ENCODE peak calls at places on chromosomes 3 and 15, in four cellular contexts. A is GM12878, B is SK-N-SH, M is K562. I is an unnamed sample.

GRCh38 chr3:9809615-9810356 is at the start of gene TTLL3:
- DNase-seq in A (no peak), B (peak), M (no peak), I (no peak)

GRCh38 chr3:108067768-108068167 is 23.1 kb downstream of the CD47 start:
- DNase-seq in A (no peak), B (no peak), M (no peak), I (no peak)

GRCh38 chr3:16528581-16528993 is 15.1 kb upstream of the RFTN1 start:
- DNase-seq in A (no peak), B (no peak), M (no peak), I (no peak)

GRCh38 chr15:68209735-68210408 is 4.7 kb upstream of the CALML4 start:
- DNase-seq in A (no peak), B (no peak), M (no peak), I (no peak)

GRCh38 chr3:146247906-146248305 is 3.0 kb downstream of the PLSCR4 start:
- DNase-seq in A (no peak), B (no peak), M (no peak), I (no peak)

GRCh38 chr3:127589600-127590281 is 792 bp downstream of the TPRA1 start:
- DNase-seq in A (no peak), B (no peak), M (no peak), I (no peak)

GRCh38 chr15:85361306-85361705 is 19.1 kb upstream of the AKAP13 start:
- DNase-seq in A (peak), B (no peak), M (no peak), I (no peak)

GRCh38 chr3:173399001-173399400 is 1.5 kb downstream of the NLGN1 start:
- DNase-seq in A (no peak), B (no peak), M (no peak), I (no peak)

GRCh38 chr15:73593278-73594074 is 39.7 kb downstream of the NPTN start:
- DNase-seq in A (no peak), B (peak), M (peak), I (no peak)

GRCh38 chr3:1611824-1612223 is 486.8 kb upstream of the CNTN4 start:
- DNase-seq in A (no peak), B (no peak), M (no peak), I (no peak)

GRCh38 chr15:90465930-90466567 is 63.7 kb upstream of the CRTC3 start:
- DNase-seq in A (no peak), B (no peak), M (no peak), I (no peak)

GRCh38 chr3:114872056-114872455 is 275.0 kb downstream of the ZBTB20 start:
- DNase-seq in A (no peak), B (no peak), M (no peak), I (no peak)

GRCh38 chr15:80925597-80926059 is 64.0 kb downstream of the MESD start:
- DNase-seq in A (no peak), B (no peak), M (no peak), I (no peak)

GRCh38 chr15:71777216-71777943 is 33.0 kb upstream of the NR2E3 start:
- DNase-seq in A (no peak), B (no peak), M (no peak), I (no peak)

GRCh38 chr15:48440084-48440483 is 108.9 kb downstream of the DUT start:
- DNase-seq in A (no peak), B (no peak), M (no peak), I (no peak)

GRCh38 chr3:107627962-107628542 is 105.3 kb downstream of the BBX start:
- DNase-seq in A (no peak), B (no peak), M (no peak), I (no peak)

GRCh38 chr3:8851703-8852102 is 82.3 kb upstream of the OXTR start:
- DNase-seq in A (no peak), B (no peak), M (no peak), I (no peak)

GRCh38 chr15:64857421-64857820 is 15.7 kb downstream of the PLEKHO2 start:
- DNase-seq in A (no peak), B (no peak), M (no peak), I (no peak)

GRCh38 chr3:13288732-13289718 is 131.1 kb downstream of the NUP210 start:
- DNase-seq in A (no peak), B (no peak), M (no peak), I (no peak)

GRCh38 chr3:150391200-150391599 is 16.9 kb upstream of the TSC22D2 start:
- DNase-seq in A (no peak), B (no peak), M (peak), I (no peak)

GRCh38 chr3:21893250-21893649 is 142.2 kb upstream of the ZNF385D start:
- DNase-seq in A (no peak), B (no peak), M (no peak), I (no peak)

GRCh38 chr3:14703128-14703750 is 28.3 kb downstream of the C3orf20 start:
- DNase-seq in A (no peak), B (no peak), M (no peak), I (no peak)

GRCh38 chr15:68700395-68701123 is 120.1 kb downstream of the ANP32A start:
- DNase-seq in A (no peak), B (peak), M (no peak), I (peak)

GRCh38 chr3:134638385-134639020 is 12.3 kb downstream of the KY start:
- DNase-seq in A (no peak), B (no peak), M (no peak), I (no peak)

GRCh38 chr3:189311521-189311920 is 139.8 kb downstream of the TPRG1 start:
- DNase-seq in A (no peak), B (no peak), M (no peak), I (no peak)

GRCh38 chr3:58556761-58557181 is 19.8 kb upstream of the ACOX2 start:
- DNase-seq in A (no peak), B (peak), M (no peak), I (no peak)

DNA sequence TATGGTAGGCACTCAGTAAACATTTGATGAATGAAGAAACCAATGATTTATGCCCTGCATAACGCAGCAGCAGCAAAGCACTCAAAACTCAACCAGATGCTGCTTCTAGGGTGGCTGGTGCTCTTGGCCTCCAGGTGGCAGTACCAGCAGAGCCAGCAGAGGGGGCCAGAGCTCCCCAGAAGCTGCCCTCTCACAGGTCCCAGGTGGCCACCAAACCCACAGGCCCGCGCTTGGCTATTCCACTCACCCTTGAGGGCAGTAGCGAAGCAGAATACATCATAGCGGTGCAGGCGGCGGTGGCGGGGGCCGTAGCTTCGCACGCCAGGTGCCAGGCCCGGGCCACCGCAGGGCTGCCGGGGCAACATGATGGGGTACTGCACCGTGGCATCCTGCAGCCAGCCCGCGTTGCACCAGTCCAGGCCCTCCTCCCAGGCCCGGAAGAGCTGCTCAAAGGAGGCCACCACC is 16.6 kb downstream of the HAPLN3 start:
- DNase-seq in A (no peak), B (peak), M (peak), I (peak)
- TF ChIP-seq FOXM1 in A (no peak), B (no peak), M (no peak), I (no peak)

GRCh38 chr3:155585384-155585783 is 159.5 kb downstream of the PLCH1 start:
- DNase-seq in A (no peak), B (no peak), M (no peak), I (no peak)
- TF ChIP-seq FOXM1 in A (no peak), B (no peak), M (no peak), I (no peak)

DNA sequence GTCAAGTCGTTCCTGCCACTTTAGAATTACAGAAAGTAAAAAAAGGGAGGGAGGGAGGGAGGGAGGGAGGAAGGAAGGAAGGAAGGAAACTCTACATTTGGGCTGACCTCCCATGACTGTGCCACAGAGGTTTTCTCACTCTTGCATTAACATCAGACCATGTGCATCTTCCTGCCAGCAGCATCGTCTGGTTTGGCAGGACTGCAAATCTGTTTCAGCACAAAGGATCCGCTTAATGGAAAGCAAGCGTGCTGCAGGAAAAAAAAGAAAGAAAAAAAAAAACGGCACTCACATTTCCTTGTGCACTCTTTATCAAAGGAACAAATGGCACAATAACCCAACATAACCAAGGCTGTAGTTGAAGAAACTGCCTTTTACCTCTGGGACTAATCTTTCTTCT is 148.8 kb upstream of the HES1 start:
- DNase-seq in A (no peak), B (peak), M (no peak), I (no peak)
- TF ChIP-seq FOXM1 in A (no peak), B (no peak), M (no peak), I (no peak)

DNA sequence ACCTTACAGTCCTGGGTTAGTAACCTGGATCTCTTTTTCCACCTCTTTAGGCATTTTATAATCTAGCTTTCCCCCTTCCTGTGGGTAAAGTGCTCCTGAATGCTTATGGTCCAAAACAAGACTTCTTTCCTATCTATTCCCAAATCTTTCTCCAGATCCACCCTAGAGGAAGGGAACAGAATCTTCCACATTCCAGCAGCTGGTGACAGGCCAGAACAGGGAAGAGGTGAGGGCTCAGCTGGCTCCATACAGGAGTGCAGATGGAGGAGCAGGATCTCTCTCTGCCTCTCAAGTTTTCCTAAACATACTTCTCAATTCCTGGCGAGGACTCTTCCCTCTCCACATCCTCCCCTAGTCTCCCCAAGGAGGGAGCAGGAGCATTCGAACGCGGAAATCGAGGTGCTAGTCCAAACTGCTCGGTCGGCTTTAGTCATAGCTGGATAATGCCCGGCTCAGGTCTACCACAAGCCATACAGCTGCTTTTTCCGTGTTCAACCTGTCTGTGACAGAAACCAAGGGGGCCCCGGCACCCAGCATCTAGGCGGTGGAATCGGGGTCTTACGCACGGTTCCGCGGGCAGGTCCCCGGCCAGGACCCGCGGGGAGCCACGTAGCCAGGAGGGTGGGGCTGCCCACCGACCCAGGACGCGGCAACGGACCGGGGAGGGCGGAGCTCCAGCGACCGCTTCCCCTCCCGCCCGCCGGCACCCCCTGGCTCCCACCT is 4.0 kb downstream of the RASSF1 start:
- DNase-seq in A (no peak), B (no peak), M (no peak), I (no peak)
- TF ChIP-seq FOXM1 in A (no peak), B (no peak), M (no peak), I (no peak)

I was measured in HEK293T.